ENCODE peak calls at places on chromosome 7, in four cellular contexts. Y is SK-N-SH, C is K562, J is GM12878. L is an unnamed sample.

GRCh38 chr7:132211971-132212370 is 364.3 kb downstream of the PLXNA4 start:
- DNase-seq in Y (no peak), C (no peak), J (no peak), L (no peak)

GRCh38 chr7:38512704-38513103 is 118.5 kb downstream of the AMPH start:
- DNase-seq in Y (no peak), C (no peak), J (no peak), L (no peak)

GRCh38 chr7:29044529-29044928 is 86.4 kb upstream of the TRIL start:
- DNase-seq in Y (no peak), C (no peak), J (no peak), L (no peak)

GRCh38 chr7:123680580-123680979 is 24.9 kb downstream of the LMOD2 start:
- DNase-seq in Y (no peak), C (no peak), J (no peak), L (no peak)

GRCh38 chr7:12291870-12292269 is 80.8 kb downstream of the TMEM106B start:
- DNase-seq in Y (no peak), C (no peak), J (no peak), L (no peak)

GRCh38 chr7:115910541-115911164 is 119.9 kb downstream of the TFEC start:
- DNase-seq in Y (peak; percentile 1), C (no peak), J (no peak), L (no peak)

GRCh38 chr7:30478349-30479228 is at the start of gene NOD1:
- DNase-seq in Y (peak; percentile 96), C (peak; percentile 87), J (no peak), L (peak; percentile 76)

GRCh38 chr7:27242580-27243339 is at the start of gene EVX1:
- DNase-seq in Y (no peak), C (no peak), J (no peak), L (no peak)

GRCh38 chr7:22723171-22723601 is 3.8 kb upstream of the IL6 start:
- DNase-seq in Y (no peak), C (no peak), J (no peak), L (no peak)

GRCh38 chr7:21675255-21675654 is 132.4 kb downstream of the DNAH11 start:
- DNase-seq in Y (no peak), C (no peak), J (no peak), L (no peak)

GRCh38 chr7:112556633-112557032 is 75.8 kb downstream of the LSMEM1 start:
- DNase-seq in Y (no peak), C (no peak), J (peak; percentile 20), L (no peak)

GRCh38 chr7:103148131-103148993 is 537 bp downstream of the NAPEPLD start:
- DNase-seq in Y (peak; percentile 34), C (no peak), J (peak; percentile 19), L (no peak)

GRCh38 chr7:28096713-28097112 is 83.9 kb downstream of the JAZF1 start:
- DNase-seq in Y (peak; percentile 84), C (peak; percentile 78), J (peak; percentile 12), L (peak; percentile 33)

GRCh38 chr7:66380285-66380888 is 175.3 kb downstream of the TPST1 start:
- DNase-seq in Y (no peak), C (no peak), J (no peak), L (no peak)

GRCh38 chr7:94223375-94224084 is 171.2 kb upstream of the COL1A2 start:
- DNase-seq in Y (no peak), C (no peak), J (no peak), L (peak; percentile 54)

GRCh38 chr7:65976659-65977196 is 5.3 kb downstream of the GUSB start:
- DNase-seq in Y (no peak), C (peak; percentile 6), J (no peak), L (no peak)

GRCh38 chr7:65449505-65449852 is 75.8 kb downstream of the ZNF92 start:
- DNase-seq in Y (no peak), C (no peak), J (no peak), L (no peak)

GRCh38 chr7:99473315-99473596 is 566 bp downstream of the ZNF789 start:
- DNase-seq in Y (peak; percentile 70), C (no peak), J (peak; percentile 33), L (no peak)

GRCh38 chr7:68176974-68177373 is 1180.3 kb downstream of the TYW1 start:
- DNase-seq in Y (peak; percentile 79), C (peak; percentile 73), J (no peak), L (peak; percentile 71)

GRCh38 chr7:81297317-81297716 is 378.5 kb upstream of the SEMA3C start:
- DNase-seq in Y (no peak), C (no peak), J (no peak), L (no peak)

GRCh38 chr7:139117599-139118233 is 8.2 kb upstream of the ZC3HAV1 start:
- DNase-seq in Y (no peak), C (no peak), J (no peak), L (no peak)

GRCh38 chr7:139119486-139119849 is 9.9 kb upstream of the ZC3HAV1 start:
- DNase-seq in Y (no peak), C (no peak), J (no peak), L (no peak)

GRCh38 chr7:139116999-139117398 is 7.5 kb upstream of the ZC3HAV1 start:
- DNase-seq in Y (no peak), C (no peak), J (no peak), L (no peak)

GRCh38 chr7:139118234-139118802 is 8.8 kb upstream of the ZC3HAV1 start:
- DNase-seq in Y (no peak), C (peak; percentile 79), J (peak; percentile 80), L (no peak)

GRCh38 chr7:139118803-139119485 is 9.4 kb upstream of the ZC3HAV1 start:
- DNase-seq in Y (no peak), C (peak; percentile 78), J (peak; percentile 75), L (no peak)
- TF ChIP-seq USF1 in Y (no peak), C (peak; percentile 98), J (peak; percentile 84), L (no peak)

GRCh38 chr7:137757146-137757925 is 89.4 kb downstream of the DGKI start:
- DNase-seq in Y (no peak), C (no peak), J (no peak), L (no peak)
- TF ChIP-seq USF1 in Y (no peak), C (no peak), J (no peak), L (no peak)

GRCh38 chr7:151744656-151745055 is 132.3 kb downstream of the PRKAG2 start:
- DNase-seq in Y (no peak), C (no peak), J (no peak), L (no peak)

GRCh38 chr7:151741585-151741984 is 135.3 kb downstream of the PRKAG2 start:
- DNase-seq in Y (no peak), C (no peak), J (no peak), L (no peak)

GRCh38 chr7:151744051-151744580 is 132.8 kb downstream of the PRKAG2 start:
- DNase-seq in Y (no peak), C (no peak), J (no peak), L (no peak)

GRCh38 chr7:151743481-151743983 is 133.4 kb downstream of the PRKAG2 start:
- DNase-seq in Y (no peak), C (no peak), J (no peak), L (no peak)

GRCh38 chr7:151742713-151743480 is 134.0 kb downstream of the PRKAG2 start:
- DNase-seq in Y (no peak), C (no peak), J (no peak), L (no peak)
- TF ChIP-seq USF1 in Y (no peak), C (no peak), J (no peak), L (no peak)

GRCh38 chr7:46606771-46607170 is 685.7 kb upstream of the IGFBP3 start:
- DNase-seq in Y (no peak), C (no peak), J (no peak), L (no peak)
- TF ChIP-seq USF1 in Y (no peak), C (no peak), J (no peak), L (no peak)